ENCODE peak calls at places on chromosomes 3 and 15, in nine cellular contexts. O is breast epithelium; Z is right cardiac atrium; S is AG04449; H is CD4-positive, CD25-positive, alpha-beta regulatory T cell; B is neuronal stem cell; T is stomach; U is psoas muscle; I is lung. F is an unnamed sample.

GRCh38 chr3:129045675-129046036 is 14.9 kb upstream of the GP9 start:
- DNase-seq in O (no peak), Z (peak; percentile 80), S (no peak), H (peak; percentile 42), B (no peak), T (no peak), U (peak; percentile 64), I (no peak), F (no peak)

GRCh38 chr15:58731756-58732535 is 17.6 kb downstream of the ADAM10 start:
- DNase-seq in O (no peak), Z (no peak), S (no peak), H (peak; percentile 34), B (no peak), T (no peak), U (no peak), I (no peak), F (peak; percentile 51)

GRCh38 chr15:69666921-69667811 is 214.5 kb downstream of the RPLP1 start:
- DNase-seq in O (no peak), Z (no peak), S (no peak), H (no peak), B (no peak), T (no peak), U (no peak), I (no peak), F (no peak)

GRCh38 chr3:64053581-64053980 is 30.3 kb upstream of the PSMD6 start:
- DNase-seq in O (no peak), Z (no peak), S (no peak), H (no peak), B (no peak), T (no peak), U (no peak), I (no peak), F (no peak)

GRCh38 chr3:59749291-59749690 is 699.5 kb upstream of the CFAP20DC start:
- DNase-seq in O (no peak), Z (no peak), S (no peak), H (no peak), B (no peak), T (no peak), U (no peak), I (no peak), F (no peak)

GRCh38 chr3:146277953-146278631 is 27.2 kb upstream of the PLSCR4 start:
- DNase-seq in O (no peak), Z (no peak), S (peak; percentile 65), H (no peak), B (no peak), T (no peak), U (no peak), I (no peak), F (no peak)

GRCh38 chr15:38085931-38086562 is 151.6 kb downstream of the TMCO5A start:
- DNase-seq in O (no peak), Z (no peak), S (peak; percentile 63), H (no peak), B (no peak), T (no peak), U (no peak), I (no peak), F (no peak)

GRCh38 chr3:141243295-141243707 is 11.7 kb downstream of the PXYLP1 start:
- DNase-seq in O (no peak), Z (no peak), S (no peak), H (peak; percentile 70), B (no peak), T (no peak), U (no peak), I (no peak), F (peak; percentile 80)

GRCh38 chr3:197042539-197042938 is 12.9 kb upstream of the MELTF start:
- DNase-seq in O (no peak), Z (no peak), S (no peak), H (no peak), B (no peak), T (no peak), U (no peak), I (no peak), F (no peak)
- H3K4me3 ChIP-seq in O (no peak overlapping the region), Z (no peak overlapping the region), S (no peak overlapping the region), H (no peak overlapping the region), B (no peak overlapping the region), T (no peak overlapping the region), U (no peak overlapping the region), I (no peak overlapping the region), F (no peak overlapping the region)

DNA sequence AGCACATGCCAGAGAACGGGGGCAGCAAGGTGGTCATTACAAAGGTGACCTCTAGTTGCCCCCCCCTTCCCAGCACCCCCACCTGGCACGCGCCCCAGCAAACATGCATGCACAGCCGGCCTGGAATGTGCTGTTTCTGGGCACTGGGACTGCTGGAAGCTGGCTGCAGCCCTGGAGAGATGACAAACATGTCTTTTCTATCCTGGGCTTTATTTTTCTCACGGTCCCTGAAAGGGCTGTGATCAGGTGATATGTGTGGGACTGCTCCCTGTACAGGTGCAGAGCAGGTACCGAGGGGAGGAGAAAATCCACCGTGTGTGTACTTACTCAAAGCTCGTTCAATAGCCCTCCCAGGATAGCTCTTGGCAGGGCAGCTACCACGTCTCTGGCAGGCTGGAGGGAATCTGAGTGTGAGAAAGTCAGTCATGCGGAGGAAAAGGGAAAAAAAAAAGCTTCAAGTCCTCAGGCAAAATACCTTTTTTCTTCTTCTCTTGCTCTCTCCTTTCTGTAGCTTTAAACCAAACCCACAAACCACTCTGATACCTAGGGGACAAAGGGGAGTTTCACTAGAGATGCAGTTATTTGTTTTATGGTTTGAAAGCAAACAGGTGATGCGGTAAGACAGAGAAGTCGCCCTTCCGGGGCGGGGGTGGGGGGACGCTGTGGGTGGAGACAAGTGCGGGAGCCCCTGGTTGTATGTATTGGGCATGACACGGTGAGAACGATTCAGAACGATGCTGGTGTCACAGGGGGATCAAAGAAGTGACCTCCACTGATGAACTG is 5.0 kb upstream of the HES1 start:
- DNase-seq in O (no peak), Z (peak; percentile 79), S (no peak), H (peak; percentile 75), B (peak; percentile 46), T (peak; percentile 70), U (no peak), I (peak; percentile 35), F (no peak)
- H3K4me3 ChIP-seq in O (no peak overlapping the region), Z (no peak overlapping the region), S (no peak overlapping the region), H (no peak overlapping the region), B (no peak overlapping the region), T (no peak overlapping the region), U (no peak overlapping the region), I (no peak overlapping the region), F (no peak overlapping the region)

GRCh38 chr15:44726568-44727461 is 9.5 kb upstream of the TRIM69 start:
- DNase-seq in O (no peak), Z (no peak), S (peak; percentile 76), H (peak; percentile 97), B (no peak), T (peak; percentile 49), U (no peak), I (no peak), F (peak; percentile 70)

GRCh38 chr15:44726136-44726535 is 10.2 kb upstream of the TRIM69 start:
- DNase-seq in O (no peak), Z (no peak), S (no peak), H (peak; percentile 70), B (no peak), T (no peak), U (no peak), I (no peak), F (no peak)

GRCh38 chr15:44727462-44728231 is 8.7 kb upstream of the TRIM69 start:
- DNase-seq in O (no peak), Z (no peak), S (no peak), H (no peak), B (no peak), T (no peak), U (no peak), I (no peak), F (no peak)

GRCh38 chr15:44728576-44729393 is 7.5 kb upstream of the TRIM69 start:
- DNase-seq in O (peak; percentile 91), Z (peak; percentile 97), S (peak; percentile 91), H (peak; percentile 99), B (peak; percentile 75), T (peak; percentile 95), U (peak; percentile 95), I (peak; percentile 97), F (peak; percentile 98)

DNA sequence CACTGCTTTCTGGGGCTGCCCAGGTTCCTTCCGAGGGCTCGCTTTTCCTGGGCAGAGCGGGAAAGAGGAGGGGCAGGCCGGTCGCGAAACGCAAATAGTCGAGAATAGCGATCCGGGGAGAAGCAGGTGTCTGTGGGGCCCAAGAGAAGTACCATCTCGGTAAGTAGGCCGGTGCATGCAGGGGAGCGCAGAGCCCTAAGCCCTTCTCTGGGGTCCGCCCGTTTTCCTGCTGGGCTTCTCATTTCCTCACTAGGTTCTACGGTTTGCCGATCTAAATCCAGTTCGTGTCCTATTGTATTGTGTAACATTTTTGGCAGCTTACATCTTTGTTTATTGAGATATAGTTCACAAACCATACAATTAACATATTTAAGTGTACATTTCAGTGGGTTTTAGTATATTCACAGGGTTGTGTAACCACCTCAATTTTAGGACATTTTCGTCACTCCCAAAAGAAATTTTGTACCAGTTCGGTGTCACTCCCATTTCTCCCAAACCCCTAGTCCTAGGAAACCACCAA is 6.9 kb upstream of the TRIM69 start:
- DNase-seq in O (no peak), Z (peak; percentile 61), S (no peak), H (peak; percentile 68), B (no peak), T (peak; percentile 50), U (peak; percentile 54), I (no peak), F (no peak)
- H3K4me3 ChIP-seq in O (peak overlapping the region; percentile 92), Z (peak overlapping the region; percentile 65), S (peak overlapping the region; percentile 83), H (peak overlapping the region; percentile 97), B (peak overlapping the region; percentile 56), T (peak overlapping the region; percentile 63), U (peak overlapping the region; percentile 89), I (peak overlapping the region; percentile 83), F (peak overlapping the region; percentile 67)

GRCh38 chr3:24226402-24226801 is 268.2 kb downstream of the THRB start:
- DNase-seq in O (no peak), Z (no peak), S (no peak), H (no peak), B (no peak), T (no peak), U (no peak), I (no peak), F (no peak)

GRCh38 chr3:24225027-24225743 is 269.5 kb downstream of the THRB start:
- DNase-seq in O (no peak), Z (no peak), S (no peak), H (no peak), B (no peak), T (no peak), U (no peak), I (no peak), F (no peak)

GRCh38 chr3:24215518-24215917 is 270.4 kb downstream of the NR1D2 start:
- DNase-seq in O (no peak), Z (no peak), S (no peak), H (no peak), B (no peak), T (no peak), U (no peak), I (no peak), F (no peak)

GRCh38 chr3:24222165-24222805 is 272.4 kb downstream of the THRB start:
- DNase-seq in O (no peak), Z (no peak), S (no peak), H (no peak), B (no peak), T (no peak), U (no peak), I (no peak), F (no peak)

DNA sequence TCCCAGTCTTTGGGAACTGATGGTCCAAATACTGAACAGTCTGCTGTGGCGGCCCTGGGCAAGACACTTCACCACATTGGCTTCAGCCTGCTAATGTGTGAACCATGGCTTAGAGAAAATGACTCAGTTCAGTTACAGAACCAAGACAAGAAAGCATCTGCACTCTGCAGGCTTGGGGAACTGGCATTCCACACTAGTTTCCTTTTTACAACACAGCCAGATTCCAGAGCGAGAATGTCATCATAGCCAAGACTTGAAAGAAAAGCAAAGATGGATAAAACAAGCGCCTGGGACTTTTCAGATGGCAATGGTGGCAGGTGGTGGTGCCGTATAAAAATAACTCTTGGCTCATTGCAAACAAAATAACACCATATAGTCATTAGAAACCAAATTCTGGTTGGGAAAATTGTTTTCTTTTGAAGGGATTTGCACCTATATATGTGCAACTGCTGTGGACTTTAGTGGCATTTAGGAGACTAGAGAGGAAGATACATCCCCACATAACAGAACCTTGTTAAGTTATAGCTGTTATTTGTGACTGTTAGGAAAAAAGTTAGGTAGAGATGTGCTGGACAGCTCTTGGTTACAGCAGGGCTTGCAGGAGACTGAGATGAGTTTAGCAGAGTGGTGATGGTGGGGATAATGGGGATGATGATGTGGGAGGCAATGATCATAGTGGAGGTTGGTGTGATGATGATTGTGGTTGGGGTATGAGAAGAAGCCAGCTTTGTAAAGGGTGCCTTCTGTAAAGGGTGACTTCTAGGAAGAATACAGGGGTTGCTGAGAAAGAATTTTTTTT is 273.6 kb downstream of the THRB start:
- DNase-seq in O (no peak), Z (peak; percentile 30), S (peak; percentile 89), H (no peak), B (no peak), T (no peak), U (peak; percentile 58), I (no peak), F (no peak)
- H3K4me3 ChIP-seq in O (no peak overlapping the region), Z (no peak overlapping the region), S (no peak overlapping the region), H (no peak overlapping the region), B (no peak overlapping the region), T (no peak overlapping the region), U (no peak overlapping the region), I (no peak overlapping the region), F (no peak overlapping the region)